ENCODE peak calls at places on chromosomes 11 and 22, in nine cellular contexts. O is colonic mucosa; C is HFF-Myc; R is astrocyte of the spinal cord; U is uterus; Y is activated naive CD8-positive, alpha-beta T cell treated with anti-CD3 and anti-CD28 coated beads, Interleukin-2, amount 50 U/mL, for 24 hours; S is iris pigment epithelial cell; F is HL-60; Q is H9. E is an unnamed sample.

GRCh38 chr11:123033895-123034294 is 28.0 kb downstream of the HSPA8 start:
- DNase-seq in O (no peak), C (no peak), R (no peak), U (no peak), Y (no peak), S (no peak), F (no peak), Q (peak; percentile 39), E (no peak)

GRCh38 chr11:116842909-116843308 is 5.5 kb upstream of the APOA1 start:
- DNase-seq in O (peak; percentile 33), C (no peak), R (no peak), U (no peak), Y (no peak), S (no peak), F (no peak), Q (no peak), E (no peak)

GRCh38 chr11:76888989-76889388 is 28.3 kb downstream of the ACER3 start:
- DNase-seq in O (no peak), C (no peak), R (no peak), U (no peak), Y (no peak), S (peak; percentile 65), F (no peak), Q (no peak), E (no peak)

GRCh38 chr22:26479043-26479791 is 4.4 kb downstream of the HPS4 start:
- DNase-seq in O (no peak), C (no peak), R (no peak), U (no peak), Y (no peak), S (no peak), F (no peak), Q (no peak), E (no peak)

GRCh38 chr11:14500181-14500651 is 605 bp upstream of the COPB1 start:
- DNase-seq in O (peak; percentile 74), C (no peak), R (peak; percentile 74), U (peak; percentile 44), Y (peak; percentile 52), S (peak; percentile 82), F (no peak), Q (no peak), E (peak; percentile 0)

GRCh38 chr11:102476812-102477211 is 24.2 kb upstream of the TMEM123 start:
- DNase-seq in O (peak; percentile 86), C (no peak), R (no peak), U (no peak), Y (peak; percentile 42), S (peak; percentile 47), F (no peak), Q (no peak), E (peak; percentile 79)

GRCh38 chr22:23750374-23750743 is 553 bp downstream of the ZNF70 start:
- DNase-seq in O (no peak), C (no peak), R (no peak), U (no peak), Y (no peak), S (no peak), F (no peak), Q (no peak), E (no peak)

GRCh38 chr11:121886005-121886739 is 229.8 kb downstream of the BLID start:
- DNase-seq in O (no peak), C (no peak), R (no peak), U (peak; percentile 73), Y (no peak), S (no peak), F (no peak), Q (no peak), E (no peak)

GRCh38 chr11:58649623-58650022 is 27.2 kb downstream of the CNTF start:
- DNase-seq in O (no peak), C (no peak), R (no peak), U (no peak), Y (no peak), S (no peak), F (no peak), Q (no peak), E (no peak)

GRCh38 chr22:34036936-34037335 is 116.7 kb upstream of the LARGE1 start:
- DNase-seq in O (no peak), C (no peak), R (no peak), U (no peak), Y (no peak), S (no peak), F (no peak), Q (no peak), E (no peak)

GRCh38 chr11:34537636-34538035 is 24.0 kb upstream of the ELF5 start:
- DNase-seq in O (no peak), C (no peak), R (no peak), U (no peak), Y (no peak), S (no peak), F (no peak), Q (no peak), E (no peak)

GRCh38 chr11:106456651-106457050 is 379.2 kb downstream of the AASDHPPT start:
- DNase-seq in O (no peak), C (no peak), R (no peak), U (no peak), Y (no peak), S (no peak), F (no peak), Q (no peak), E (no peak)

GRCh38 chr22:21933899-21934298 is 18.7 kb downstream of the PPM1F start:
- DNase-seq in O (no peak), C (no peak), R (no peak), U (no peak), Y (no peak), S (no peak), F (no peak), Q (no peak), E (no peak)

GRCh38 chr11:31874631-31875191 is 63.6 kb upstream of the PAX6 start:
- DNase-seq in O (no peak), C (no peak), R (no peak), U (no peak), Y (no peak), S (no peak), F (no peak), Q (no peak), E (no peak)

GRCh38 chr11:131880976-131881375 is 510.6 kb downstream of the NTM start:
- DNase-seq in O (no peak), C (no peak), R (no peak), U (no peak), Y (no peak), S (no peak), F (no peak), Q (no peak), E (no peak)

GRCh38 chr11:105144887-105145286 is 5.3 kb upstream of the CARD18 start:
- DNase-seq in O (no peak), C (no peak), R (peak; percentile 76), U (no peak), Y (no peak), S (peak; percentile 82), F (no peak), Q (no peak), E (no peak)

GRCh38 chr11:128058580-128059208 is 528.7 kb downstream of the ETS1 start:
- DNase-seq in O (no peak), C (no peak), R (no peak), U (no peak), Y (no peak), S (no peak), F (no peak), Q (no peak), E (no peak)

GRCh38 chr11:120527111-120527748 is 15.7 kb downstream of the GRIK4 start:
- DNase-seq in O (no peak), C (no peak), R (peak; percentile 17), U (no peak), Y (no peak), S (no peak), F (no peak), Q (peak; percentile 96), E (no peak)

GRCh38 chr11:90197377-90197776 is 25.5 kb downstream of the CHORDC1 start:
- DNase-seq in O (no peak), C (no peak), R (no peak), U (no peak), Y (no peak), S (no peak), F (no peak), Q (no peak), E (no peak)

GRCh38 chr11:68002943-68003845 is 703 bp downstream of the UNC93B1 start:
- DNase-seq in O (peak; percentile 59), C (no peak), R (no peak), U (no peak), Y (peak; percentile 55), S (no peak), F (no peak), Q (peak; percentile 58), E (no peak)

E was measured in GF-D8.